ENCODE peak calls at places on chromosomes 6 and 20, in eight cellular contexts. O is dorsolateral prefrontal cortex, U is H1, X is PC-3, V is testis, B is tibial artery, H is H9, J is nephron progenitor cell. G is an unnamed sample.

GRCh38 chr6:13428528-13429405 is 58.6 kb downstream of the GFOD1 start:
- DNase-seq in O (no peak), U (no peak), X (no peak), V (no peak), B (no peak), H (peak; percentile 49), J (no peak), G (no peak)

GRCh38 chr6:113693866-113694265 is 163.3 kb upstream of the MARCKS start:
- DNase-seq in O (no peak), U (no peak), X (peak; percentile 75), V (no peak), B (no peak), H (no peak), J (no peak), G (no peak)

GRCh38 chr6:49072146-49072545 is 390.9 kb downstream of the MMUT start:
- DNase-seq in O (no peak), U (no peak), X (no peak), V (no peak), B (no peak), H (no peak), J (no peak), G (no peak)

GRCh38 chr6:51842487-51843469 is 244.6 kb downstream of the PKHD1 start:
- DNase-seq in O (no peak), U (no peak), X (no peak), V (no peak), B (no peak), H (no peak), J (peak; percentile 15), G (no peak)

GRCh38 chr6:141309295-141309694 is 823.4 kb upstream of the GJE1 start:
- DNase-seq in O (no peak), U (no peak), X (peak; percentile 23), V (no peak), B (no peak), H (no peak), J (no peak), G (no peak)

GRCh38 chr20:39936401-39936800 is 752.6 kb downstream of the MAFB start:
- DNase-seq in O (no peak), U (no peak), X (no peak), V (no peak), B (no peak), H (no peak), J (no peak), G (no peak)

GRCh38 chr6:170554086-170554887 is at the start of gene TBP:
- DNase-seq in O (peak; percentile 99), U (peak; percentile 97), X (peak; percentile 95), V (peak; percentile 99), B (peak; percentile 99), H (peak; percentile 99), J (peak; percentile 95), G (peak; percentile 96)

GRCh38 chr6:134288538-134289203 is 29.2 kb downstream of the SGK1 start:
- DNase-seq in O (no peak), U (no peak), X (peak; percentile 61), V (no peak), B (no peak), H (no peak), J (no peak), G (no peak)

GRCh38 chr20:63217706-63218105 is 1.8 kb upstream of the YTHDF1 start:
- DNase-seq in O (no peak), U (no peak), X (no peak), V (no peak), B (no peak), H (no peak), J (no peak), G (no peak)

GRCh38 chr20:20743511-20744169 is 31.2 kb upstream of the RALGAPA2 start:
- DNase-seq in O (no peak), U (peak; percentile 56), X (no peak), V (peak; percentile 66), B (peak; percentile 79), H (peak; percentile 49), J (no peak), G (no peak)

GRCh38 chr6:50655848-50656453 is 57.4 kb upstream of the TFAP2D start:
- DNase-seq in O (no peak), U (no peak), X (peak; percentile 39), V (peak; percentile 21), B (no peak), H (no peak), J (no peak), G (no peak)

GRCh38 chr6:142954844-142955243 is 9.9 kb upstream of the HIVEP2 start:
- DNase-seq in O (no peak), U (no peak), X (no peak), V (no peak), B (no peak), H (no peak), J (no peak), G (no peak)

GRCh38 chr6:24823185-24823584 is 24.5 kb upstream of the ARMH2 start:
- DNase-seq in O (no peak), U (no peak), X (no peak), V (no peak), B (no peak), H (no peak), J (no peak), G (no peak)

GRCh38 chr6:116682334-116682712 is 1.3 kb downstream of the KPNA5 start:
- DNase-seq in O (no peak), U (no peak), X (peak; percentile 16), V (no peak), B (no peak), H (no peak), J (no peak), G (no peak)

DNA sequence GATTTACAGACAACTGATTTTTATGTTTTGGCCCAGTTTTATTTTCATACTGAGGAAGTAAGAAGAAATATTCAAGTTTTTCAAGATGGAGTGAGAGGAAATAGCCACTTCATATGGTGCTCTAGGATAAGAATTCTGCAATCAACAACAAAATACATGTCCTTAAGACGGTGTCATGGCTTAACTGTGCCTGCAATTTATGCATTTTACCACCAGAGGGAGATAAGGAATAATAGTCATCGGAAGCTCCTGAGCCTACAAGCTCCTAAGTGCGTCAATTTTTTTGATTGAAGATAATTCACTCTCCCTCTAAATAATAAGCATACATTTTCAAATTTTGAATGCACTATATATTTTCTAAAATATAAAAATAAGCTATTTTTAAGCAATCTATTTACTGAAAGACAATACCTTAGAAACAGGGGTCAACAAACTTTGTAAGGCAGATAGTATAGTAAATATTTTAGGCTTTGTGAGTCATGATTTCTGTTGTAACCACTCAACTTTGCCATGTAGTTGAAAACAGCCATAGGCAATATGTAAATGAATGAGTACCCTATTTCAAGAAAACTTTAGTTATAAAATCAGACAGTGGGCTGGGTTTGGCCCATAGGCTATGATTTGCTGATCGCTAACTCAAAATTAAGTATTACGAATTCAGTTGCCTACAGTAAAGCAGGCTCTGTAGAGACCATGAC is 230.9 kb upstream of the DTNBP1 start:
- DNase-seq in O (no peak), U (no peak), X (peak; percentile 86), V (no peak), B (no peak), H (no peak), J (no peak), G (no peak)
- TF ChIP-seq CTCF in O (no peak), U (peak; percentile 45), X (peak; percentile 79), V (peak; percentile 62), B (no peak), H (peak; percentile 91), J (peak; percentile 47), G (peak; percentile 92)

DNA sequence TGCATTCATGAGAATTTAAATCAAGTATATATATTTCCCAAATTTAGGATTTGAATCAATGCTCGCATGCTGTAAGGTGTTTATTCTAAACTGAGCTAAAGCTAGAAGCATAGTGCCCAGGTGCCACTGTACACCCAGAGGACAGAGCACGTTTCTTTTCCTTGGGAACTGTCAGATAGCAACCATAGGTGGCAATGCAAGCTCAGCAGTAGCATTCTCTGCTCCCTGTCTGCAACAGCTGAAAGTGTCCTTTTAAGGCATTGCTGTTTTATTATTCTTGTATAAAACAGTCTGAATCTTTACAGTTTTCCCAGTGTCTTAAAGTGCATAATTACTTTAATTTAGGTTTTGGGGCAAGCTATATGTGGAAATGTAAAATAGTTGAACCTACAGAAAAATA is 443.4 kb upstream of the MMS22L start:
- DNase-seq in O (no peak), U (no peak), X (peak; percentile 2), V (no peak), B (no peak), H (peak; percentile 39), J (no peak), G (peak; percentile 19)
- TF ChIP-seq CTCF in O (peak; percentile 14), U (peak; percentile 75), X (no peak), V (no peak), B (no peak), H (peak; percentile 67), J (peak; percentile 14), G (no peak)

DNA sequence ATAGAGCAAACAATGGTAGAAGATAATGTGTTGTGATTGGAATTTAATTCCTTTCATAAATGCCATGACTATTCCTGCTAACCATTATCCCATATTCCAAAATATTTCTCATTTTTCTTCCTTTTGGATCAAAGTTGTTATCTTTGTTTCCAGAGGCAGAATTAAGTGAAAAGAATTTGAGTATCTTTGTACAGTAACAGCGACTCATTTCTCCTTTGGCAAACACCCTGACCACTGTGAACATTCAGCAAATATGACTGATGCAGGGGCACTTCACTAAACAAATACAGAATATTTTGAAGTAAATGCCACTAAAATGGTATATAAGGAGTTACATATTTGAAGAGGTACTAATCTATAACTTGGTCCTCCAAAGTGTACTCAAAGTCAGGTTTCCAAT is 105.0 kb upstream of the LAMP5 start:
- DNase-seq in O (no peak), U (no peak), X (peak; percentile 77), V (no peak), B (no peak), H (no peak), J (no peak), G (no peak)
- TF ChIP-seq CTCF in O (no peak), U (no peak), X (no peak), V (no peak), B (no peak), H (no peak), J (no peak), G (no peak)

GRCh38 chr20:54984104-54984448 is 508.7 kb downstream of the DOK5 start:
- DNase-seq in O (no peak), U (no peak), X (no peak), V (no peak), B (no peak), H (no peak), J (no peak), G (no peak)

GRCh38 chr20:54985100-54985499 is 509.7 kb downstream of the DOK5 start:
- DNase-seq in O (no peak), U (no peak), X (no peak), V (no peak), B (no peak), H (no peak), J (no peak), G (no peak)

GRCh38 chr20:54981181-54981580 is 505.8 kb downstream of the DOK5 start:
- DNase-seq in O (no peak), U (no peak), X (no peak), V (no peak), B (no peak), H (no peak), J (peak; percentile 33), G (no peak)

DNA sequence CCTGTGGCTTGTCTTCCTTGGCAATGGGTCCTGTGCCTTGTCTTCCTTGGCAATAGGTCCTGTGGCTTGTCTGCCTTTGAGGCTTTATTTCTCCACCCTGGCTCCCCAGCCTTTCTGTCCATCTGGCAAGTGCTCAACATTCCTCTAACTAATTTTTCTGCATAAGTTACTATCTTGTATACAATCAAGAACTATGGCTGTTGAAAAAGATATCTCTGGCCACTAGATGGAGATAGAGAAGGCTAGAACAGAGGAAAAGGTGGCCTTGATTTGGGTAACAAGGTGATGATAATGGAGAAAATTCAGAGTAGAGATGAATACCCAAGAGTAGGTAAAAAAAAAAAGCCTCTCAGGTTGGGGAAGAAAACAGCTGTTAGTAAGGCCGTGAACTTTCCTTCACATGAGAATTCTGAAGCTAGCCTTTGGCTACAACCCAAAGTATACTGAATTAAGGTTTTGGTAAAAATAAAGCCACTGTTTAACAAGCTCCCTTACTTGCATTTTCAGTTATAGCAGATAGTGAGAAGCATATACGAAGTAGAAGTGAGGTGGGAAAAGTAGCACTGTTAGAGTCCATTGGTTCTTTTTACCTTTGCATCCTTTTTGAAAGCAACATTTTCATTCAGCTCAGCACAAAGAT is 505.0 kb downstream of the DOK5 start:
- DNase-seq in O (no peak), U (no peak), X (peak; percentile 44), V (no peak), B (no peak), H (no peak), J (peak; percentile 8), G (no peak)
- TF ChIP-seq CTCF in O (peak; percentile 42), U (peak; percentile 28), X (peak; percentile 64), V (peak; percentile 5), B (no peak), H (peak; percentile 79), J (peak; percentile 61), G (no peak)